ENCODE peak calls at places on chromosomes 1 and 21, in six cellular contexts. One of them, this sample, is unnamed.

GRCh38 chr1:202029171-202029665 is 18.8 kb downstream of the ELF3 start:
- DNase-seq in GM10248: no peak
- DNase-seq in retina: no peak
- DNase-seq in mesendoderm: no peak
- DNase-seq in RCC 7860: peak; percentile 76
- DNase-seq in NCI-H1092: no peak
- DNase-seq in this sample: no peak

GRCh38 chr1:160578175-160578693 is 1.1 kb downstream of the CD84 start:
- DNase-seq in GM10248: no peak
- DNase-seq in retina: no peak
- DNase-seq in mesendoderm: no peak
- DNase-seq in RCC 7860: no peak
- DNase-seq in NCI-H1092: no peak
- DNase-seq in this sample: no peak

GRCh38 chr1:99964806-99965205 is 5.0 kb upstream of the SLC35A3 start:
- DNase-seq in GM10248: no peak
- DNase-seq in retina: no peak
- DNase-seq in mesendoderm: no peak
- DNase-seq in RCC 7860: no peak
- DNase-seq in NCI-H1092: no peak
- DNase-seq in this sample: no peak

GRCh38 chr21:41282412-41282811 is 34.2 kb upstream of the FAM3B start:
- DNase-seq in GM10248: no peak
- DNase-seq in retina: no peak
- DNase-seq in mesendoderm: no peak
- DNase-seq in RCC 7860: no peak
- DNase-seq in NCI-H1092: no peak
- DNase-seq in this sample: no peak

GRCh38 chr1:30111431-30111830 is 612.0 kb downstream of the MATN1 start:
- DNase-seq in GM10248: peak; percentile 35
- DNase-seq in retina: peak; percentile 65
- DNase-seq in mesendoderm: peak; percentile 68
- DNase-seq in RCC 7860: no peak
- DNase-seq in NCI-H1092: peak; percentile 57
- DNase-seq in this sample: peak; percentile 84

GRCh38 chr1:205258313-205259176 is 30.8 kb downstream of the TMCC2 start:
- DNase-seq in GM10248: no peak
- DNase-seq in retina: no peak
- DNase-seq in mesendoderm: peak; percentile 42
- DNase-seq in RCC 7860: peak; percentile 56
- DNase-seq in NCI-H1092: no peak
- DNase-seq in this sample: peak; percentile 55

GRCh38 chr1:178693368-178693767 is 31.7 kb upstream of the RALGPS2 start:
- DNase-seq in GM10248: no peak
- DNase-seq in retina: no peak
- DNase-seq in mesendoderm: peak; percentile 84
- DNase-seq in RCC 7860: no peak
- DNase-seq in NCI-H1092: no peak
- DNase-seq in this sample: no peak

GRCh38 chr1:204349602-204350001 is 10.1 kb downstream of the PLEKHA6 start:
- DNase-seq in GM10248: no peak
- DNase-seq in retina: no peak
- DNase-seq in mesendoderm: no peak
- DNase-seq in RCC 7860: no peak
- DNase-seq in NCI-H1092: no peak
- DNase-seq in this sample: no peak

GRCh38 chr1:12275370-12275769 is 45.5 kb downstream of the VPS13D start:
- DNase-seq in GM10248: peak; percentile 36
- DNase-seq in retina: peak; percentile 21
- DNase-seq in mesendoderm: peak; percentile 40
- DNase-seq in RCC 7860: no peak
- DNase-seq in NCI-H1092: peak; percentile 11
- DNase-seq in this sample: peak; percentile 72

GRCh38 chr1:70675737-70676156 is 264.7 kb downstream of the CTH start:
- DNase-seq in GM10248: no peak
- DNase-seq in retina: no peak
- DNase-seq in mesendoderm: peak; percentile 90
- DNase-seq in RCC 7860: no peak
- DNase-seq in NCI-H1092: no peak
- DNase-seq in this sample: no peak

GRCh38 chr1:107480548-107480947 is 339.7 kb downstream of the NTNG1 start:
- DNase-seq in GM10248: peak; percentile 38
- DNase-seq in retina: peak; percentile 60
- DNase-seq in mesendoderm: no peak
- DNase-seq in RCC 7860: no peak
- DNase-seq in NCI-H1092: no peak
- DNase-seq in this sample: no peak

GRCh38 chr1:36528361-36529349 is 45.9 kb upstream of the CSF3R start:
- DNase-seq in GM10248: no peak
- DNase-seq in retina: no peak
- DNase-seq in mesendoderm: peak; percentile 68
- DNase-seq in RCC 7860: no peak
- DNase-seq in NCI-H1092: no peak
- DNase-seq in this sample: no peak

GRCh38 chr1:158506369-158506987 is 34.5 kb downstream of the OR10R2 start:
- DNase-seq in GM10248: peak; percentile 19
- DNase-seq in retina: no peak
- DNase-seq in mesendoderm: peak; percentile 80
- DNase-seq in RCC 7860: no peak
- DNase-seq in NCI-H1092: no peak
- DNase-seq in this sample: peak; percentile 41

GRCh38 chr1:87902830-87903614 is 574.3 kb downstream of the LMO4 start:
- DNase-seq in GM10248: no peak
- DNase-seq in retina: no peak
- DNase-seq in mesendoderm: no peak
- DNase-seq in RCC 7860: no peak
- DNase-seq in NCI-H1092: no peak
- DNase-seq in this sample: no peak

GRCh38 chr1:47276850-47277249 is 37.1 kb downstream of the STIL start:
- DNase-seq in GM10248: no peak
- DNase-seq in retina: no peak
- DNase-seq in mesendoderm: no peak
- DNase-seq in RCC 7860: no peak
- DNase-seq in NCI-H1092: no peak
- DNase-seq in this sample: no peak

GRCh38 chr1:223478606-223479005 is 85.4 kb downstream of the CCDC185 start:
- DNase-seq in GM10248: no peak
- DNase-seq in retina: no peak
- DNase-seq in mesendoderm: no peak
- DNase-seq in RCC 7860: no peak
- DNase-seq in NCI-H1092: no peak
- DNase-seq in this sample: no peak

GRCh38 chr1:204065174-204065985 is 7.5 kb upstream of the SOX13 start:
- DNase-seq in GM10248: no peak
- DNase-seq in retina: peak; percentile 78
- DNase-seq in mesendoderm: peak; percentile 91
- DNase-seq in RCC 7860: no peak
- DNase-seq in NCI-H1092: no peak
- DNase-seq in this sample: no peak

GRCh38 chr1:35851175-35851869 is 31.7 kb upstream of the AGO1 start:
- DNase-seq in GM10248: no peak
- DNase-seq in retina: no peak
- DNase-seq in mesendoderm: no peak
- DNase-seq in RCC 7860: no peak
- DNase-seq in NCI-H1092: no peak
- DNase-seq in this sample: no peak

This sample was measured in glutamatergic neuron.